ENCODE peak calls at places on chromosomes 2 and 18, in seven cellular contexts. O, N, K, Y, J, X and R are unnamed samples.
A peak's percentile ranks its signal among the peaks of the same experiment; 100 is the strongest.

GRCh38 chr2:38438536-38439225 is 61.6 kb upstream of the ATL2 start:
- DNase-seq in J (no peak), N (no peak), K (no peak), X (no peak), Y (no peak), O (no peak), R (no peak)

GRCh38 chr18:57803119-57803969 is at the start of gene ATP8B1:
- DNase-seq in Y (peak; percentile 93), K (peak; percentile 47), N (peak; percentile 91), X (peak; percentile 56), O (peak; percentile 74), J (peak; percentile 73), R (peak; percentile 94)

GRCh38 chr2:17821535-17822451 is 5.5 kb downstream of the MSGN1 start:
- DNase-seq in J (no peak), Y (no peak), O (peak; percentile 6), K (no peak), N (no peak), X (no peak), R (peak; percentile 44)

GRCh38 chr18:72823345-72823744 is 44.4 kb downstream of the NETO1 start:
- DNase-seq in K (no peak), X (no peak), O (no peak), Y (no peak), J (no peak), N (no peak), R (no peak)

GRCh38 chr18:22088029-22088428 is 81.4 kb upstream of the GATA6 start:
- DNase-seq in J (no peak), K (no peak), X (no peak), O (peak; percentile 5), Y (no peak), N (no peak), R (no peak)

GRCh38 chr18:79560042-79560860 is 119.4 kb upstream of the CTDP1 start:
- DNase-seq in Y (no peak), N (peak; percentile 14), X (no peak), K (no peak), J (no peak), O (no peak), R (no peak)

GRCh38 chr2:96869281-96869823 is 528 bp downstream of the SEMA4C start:
- DNase-seq in O (peak; percentile 83), X (no peak), N (no peak), Y (peak; percentile 57), J (peak; percentile 74), K (no peak), R (peak; percentile 77)

GRCh38 chr2:45505138-45505537 is 105.9 kb downstream of the SRBD1 start:
- DNase-seq in X (no peak), N (no peak), Y (no peak), K (no peak), J (no peak), O (no peak), R (no peak)

GRCh38 chr18:76149284-76149683 is 345.8 kb downstream of the ZNF516 start:
- DNase-seq in N (no peak), Y (no peak), O (no peak), J (no peak), X (no peak), K (no peak), R (no peak)

GRCh38 chr2:239263231-239263936 is 137.4 kb downstream of the HDAC4 start:
- DNase-seq in O (no peak), Y (no peak), N (peak; percentile 22), K (no peak), J (no peak), X (no peak), R (no peak)

GRCh38 chr2:23096905-23097602 is 287.9 kb upstream of the KLHL29 start:
- DNase-seq in K (no peak), X (no peak), N (no peak), J (no peak), Y (no peak), O (no peak), R (no peak)

GRCh38 chr2:170369894-170370293 is 191.9 kb downstream of the MYO3B start:
- DNase-seq in N (no peak), J (peak; percentile 11), O (peak; percentile 34), Y (no peak), X (no peak), K (no peak), R (peak; percentile 36)

GRCh38 chr2:37326285-37326684 is 1.7 kb upstream of the PRKD3 start:
- DNase-seq in N (no peak), K (no peak), X (no peak), O (peak; percentile 92), Y (peak; percentile 61), J (peak; percentile 86), R (peak; percentile 63)

GRCh38 chr2:83991992-83992391 is 467.1 kb downstream of the SUCLG1 start:
- DNase-seq in J (no peak), X (no peak), O (no peak), N (no peak), Y (peak; percentile 30), K (no peak), R (peak; percentile 12)

GRCh38 chr2:133045787-133046186 is 375.8 kb upstream of the LYPD1 start:
- DNase-seq in O (no peak), N (no peak), Y (peak; percentile 53), X (no peak), K (no peak), J (peak; percentile 63), R (no peak)

GRCh38 chr2:148540022-148540421 is 104.5 kb upstream of the EPC2 start:
- DNase-seq in J (no peak), N (no peak), O (no peak), X (no peak), Y (no peak), K (no peak), R (no peak)

GRCh38 chr2:30398084-30398483 is 49.0 kb upstream of the LCLAT1 start:
- DNase-seq in O (no peak), N (no peak), J (no peak), K (no peak), X (no peak), Y (no peak), R (no peak)

GRCh38 chr2:121326628-121327027 is 41.6 kb upstream of the TFCP2L1 start:
- DNase-seq in X (no peak), O (no peak), Y (no peak), N (no peak), K (no peak), J (no peak), R (no peak)

GRCh38 chr2:224278531-224278930 is 123.4 kb downstream of the FAM124B start:
- DNase-seq in K (no peak), O (no peak), N (no peak), Y (no peak), X (no peak), J (peak; percentile 33), R (no peak)

GRCh38 chr18:3305933-3306332 is 44.0 kb downstream of the MYL12B start:
- DNase-seq in Y (no peak), N (no peak), O (peak; percentile 89), X (no peak), K (no peak), J (peak; percentile 88), R (no peak)

GRCh38 chr18:5984245-5984644 is 88.9 kb upstream of the TMEM200C start:
- DNase-seq in O (no peak), J (no peak), Y (no peak), N (no peak), X (no peak), K (no peak), R (no peak)

GRCh38 chr2:76019130-76019529 is 308.4 kb upstream of the GCFC2 start:
- DNase-seq in O (no peak), N (no peak), J (no peak), X (no peak), K (no peak), Y (peak; percentile 3), R (no peak)

GRCh38 chr2:24359701-24360049 is 661 bp downstream of the ITSN2 start:
- DNase-seq in Y (peak; percentile 32), J (no peak), X (no peak), K (no peak), N (peak; percentile 31), O (peak; percentile 26), R (peak; percentile 21)

GRCh38 chr2:174888646-174889271 is 116.4 kb downstream of the CHN1 start:
- DNase-seq in J (peak; percentile 18), K (no peak), X (no peak), Y (no peak), N (no peak), O (peak; percentile 15), R (peak; percentile 58)

DNA sequence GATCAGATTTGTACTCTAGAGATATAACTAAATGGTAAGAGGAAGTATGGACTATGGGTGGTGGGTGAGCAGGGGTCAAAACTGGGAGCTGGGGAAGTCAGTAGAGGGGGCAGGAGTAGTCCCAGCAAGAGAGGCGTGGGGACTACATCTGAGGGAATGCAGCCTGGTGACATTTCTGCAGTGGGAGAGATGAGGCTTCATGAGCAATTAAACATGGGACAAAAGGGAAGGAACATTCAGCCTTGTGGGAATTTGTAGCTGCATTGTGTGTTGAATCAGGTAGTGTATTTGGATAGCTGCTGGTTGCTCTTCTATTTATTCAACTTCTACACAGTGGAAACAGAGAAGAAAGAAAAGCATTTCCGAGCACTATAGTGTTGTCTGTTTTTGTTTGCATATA is 3.6 kb downstream of the CNOT11 start:
- DNase-seq in J (no peak), N (no peak), X (no peak), K (no peak), Y (peak; percentile 70), O (no peak), R (peak; percentile 40)
- H3K27ac ChIP-seq in J (no peak overlapping the region), N (no peak overlapping the region), X (no peak overlapping the region), K (no peak overlapping the region), Y (no peak overlapping the region), O (no peak overlapping the region), R (no peak overlapping the region)

GRCh38 chr18:12109836-12110235 is 16.2 kb downstream of the ANKRD62 start:
- DNase-seq in J (no peak), O (no peak), N (no peak), X (no peak), K (no peak), Y (no peak), R (no peak)
- H2AK5ac ChIP-seq in J (no peak overlapping the region), O (no peak overlapping the region), N (no peak overlapping the region), X (no peak overlapping the region), K (no peak overlapping the region), Y (no peak overlapping the region), R (no peak overlapping the region)

GRCh38 chr2:64731306-64731654 is 77.6 kb upstream of the SERTAD2 start:
- DNase-seq in Y (no peak), K (no peak), N (no peak), J (no peak), O (no peak), X (no peak), R (no peak)
- H3K27ac ChIP-seq in Y (no peak overlapping the region), K (no peak overlapping the region), N (no peak overlapping the region), J (no peak overlapping the region), O (no peak overlapping the region), X (no peak overlapping the region), R (no peak overlapping the region)

GRCh38 chr2:241645915-241646250 is 8.4 kb downstream of the ATG4B start:
- DNase-seq in N (no peak), K (no peak), X (no peak), Y (no peak), J (no peak), O (no peak), R (no peak)
- H2AK5ac ChIP-seq in N (no peak overlapping the region), K (no peak overlapping the region), X (no peak overlapping the region), Y (no peak overlapping the region), J (no peak overlapping the region), O (no peak overlapping the region), R (no peak overlapping the region)

DNA sequence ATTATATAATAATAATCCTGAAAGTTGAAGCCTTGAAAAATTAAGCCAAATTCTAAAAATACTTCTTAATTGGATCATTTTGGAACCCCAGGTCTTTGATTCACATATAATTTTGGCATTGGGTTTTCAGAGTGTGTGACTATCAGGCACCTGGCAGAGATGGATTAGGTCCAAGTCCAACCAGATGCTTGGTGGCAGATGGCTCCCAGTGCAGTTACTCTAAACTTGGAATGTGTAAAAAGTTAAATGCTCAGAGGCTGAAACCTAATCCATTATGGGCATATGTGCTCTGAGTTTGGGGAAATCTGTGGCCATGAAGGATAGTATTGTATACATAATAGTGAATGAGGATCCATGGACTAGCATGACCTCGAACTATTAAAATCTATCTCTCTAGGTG is 333.1 kb downstream of the RPRM start:
- DNase-seq in O (no peak), N (no peak), J (no peak), X (no peak), Y (no peak), K (no peak), R (no peak)
- H3K27ac ChIP-seq in O (no peak overlapping the region), N (no peak overlapping the region), J (no peak overlapping the region), X (no peak overlapping the region), Y (no peak overlapping the region), K (no peak overlapping the region), R (no peak overlapping the region)